ENCODE peak calls at places on chromosomes 12 and 14, in five cellular contexts. H is amniotic stem cell; G is stimulated activated CD4-positive, alpha-beta T cell treated with anti-CD3 and anti-CD28 coated beads, Interleukin-2, amount 100 ng/mL, for 4 hours; X is fibroblast of gingiva; N is psoas muscle. Q is an unnamed sample.

GRCh38 chr12:104990950-104991349 is 4.8 kb downstream of the NOPCHAP1 start:
- DNase-seq in H (no peak), G (no peak), X (no peak), N (no peak), Q (no peak)

GRCh38 chr14:87934185-87934584 is 58.8 kb downstream of the GALC start:
- DNase-seq in H (no peak), G (no peak), X (no peak), N (no peak), Q (no peak)

GRCh38 chr12:6314776-6315175 is 4.3 kb downstream of the PLEKHG6 start:
- DNase-seq in H (no peak), G (no peak), X (no peak), N (no peak), Q (no peak)

GRCh38 chr14:22976620-22977433 is 5.5 kb downstream of the AJUBA start:
- DNase-seq in H (no peak), G (no peak), X (peak), N (no peak), Q (peak)

GRCh38 chr12:53324779-53325538 is 3.5 kb upstream of the AAAS start:
- DNase-seq in H (peak), G (peak), X (peak), N (peak), Q (peak)

GRCh38 chr14:33933386-33933934 is 17.4 kb downstream of the EGLN3 start:
- DNase-seq in H (no peak), G (no peak), X (no peak), N (no peak), Q (no peak)

GRCh38 chr14:97917169-97917568 is 1120.0 kb downstream of the VRK1 start:
- DNase-seq in H (no peak), G (no peak), X (no peak), N (no peak), Q (no peak)

GRCh38 chr12:5456025-5456424 is 24.1 kb downstream of the NTF3 start:
- DNase-seq in H (no peak), G (no peak), X (no peak), N (no peak), Q (no peak)

GRCh38 chr14:103179078-103179477 is 55.8 kb downstream of the TNFAIP2 start:
- DNase-seq in H (no peak), G (no peak), X (no peak), N (no peak), Q (no peak)

Q was measured in fibroblast of the conjunctiva.